ENCODE peak calls at places on chromosome 6, in ten cellular contexts. T, B, C, L, O, W, I, E, X and S are unnamed samples.

GRCh38 chr6:135383297-135383696 is 114.2 kb downstream of the AHI1 start:
- DNase-seq in L (no peak), E (no peak), X (no peak), B (no peak), O (no peak), W (no peak), T (no peak), C (no peak), I (no peak), S (no peak)

GRCh38 chr6:44667226-44667625 is 279.7 kb downstream of the CDC5L start:
- DNase-seq in E (no peak), L (peak), C (no peak), X (no peak), B (no peak), I (no peak), W (no peak), T (no peak), O (no peak), S (no peak)

GRCh38 chr6:42702200-42702599 is 20.2 kb downstream of the PRPH2 start:
- DNase-seq in L (no peak), E (no peak), O (no peak), I (no peak), X (no peak), W (no peak), T (no peak), B (no peak), C (no peak), S (no peak)

GRCh38 chr6:129490551-129491245 is 219.3 kb downstream of the ARHGAP18 start:
- DNase-seq in C (no peak), W (no peak), I (no peak), B (peak), X (no peak), O (peak), E (peak), L (peak), T (peak), S (no peak)

GRCh38 chr6:161407115-161407514 is 133.3 kb upstream of the AGPAT4 start:
- DNase-seq in X (no peak), E (no peak), B (no peak), T (no peak), O (no peak), W (no peak), L (no peak), I (no peak), C (no peak), S (no peak)

GRCh38 chr6:41100871-41101287 is 28.1 kb downstream of the NFYA start:
- DNase-seq in I (no peak), T (no peak), B (no peak), W (no peak), X (no peak), L (peak), E (no peak), O (no peak), C (no peak), S (peak)

GRCh38 chr6:113271437-113271836 is 585.7 kb upstream of the MARCKS start:
- DNase-seq in X (no peak), B (no peak), T (no peak), O (no peak), E (no peak), C (no peak), I (no peak), W (no peak), L (no peak), S (no peak)

GRCh38 chr6:77474286-77474956 is 11.1 kb upstream of the HTR1B start:
- DNase-seq in B (no peak), L (no peak), O (no peak), X (no peak), T (no peak), E (no peak), I (no peak), W (no peak), C (no peak), S (no peak)

GRCh38 chr6:28977351-28978136 is 27.6 kb downstream of the ZNF311 start:
- DNase-seq in I (no peak), O (no peak), W (no peak), E (no peak), X (no peak), B (no peak), L (peak), T (peak), C (no peak), S (peak)

GRCh38 chr6:156869986-156870398 is 92.8 kb downstream of the ARID1B start:
- DNase-seq in T (no peak), W (no peak), O (no peak), B (no peak), L (peak), E (no peak), I (no peak), X (no peak), C (no peak), S (no peak)

GRCh38 chr6:46201701-46202100 is 30.9 kb upstream of the ENPP5 start:
- DNase-seq in E (no peak), T (no peak), O (no peak), B (no peak), L (no peak), X (no peak), C (no peak), W (no peak), I (no peak), S (no peak)

GRCh38 chr6:12196326-12196936 is 93.7 kb upstream of the EDN1 start:
- DNase-seq in E (no peak), B (no peak), C (no peak), T (no peak), O (no peak), I (no peak), W (no peak), L (no peak), X (no peak), S (no peak)

GRCh38 chr6:51432481-51432880 is 613.8 kb downstream of the TFAP2B start:
- DNase-seq in W (no peak), B (no peak), I (no peak), L (no peak), T (no peak), O (no peak), X (no peak), E (no peak), C (no peak), S (no peak)

GRCh38 chr6:51429042-51429712 is 610.5 kb downstream of the TFAP2B start:
- DNase-seq in O (no peak), L (no peak), X (no peak), I (no peak), T (no peak), E (no peak), C (no peak), W (no peak), B (no peak), S (no peak)

DNA sequence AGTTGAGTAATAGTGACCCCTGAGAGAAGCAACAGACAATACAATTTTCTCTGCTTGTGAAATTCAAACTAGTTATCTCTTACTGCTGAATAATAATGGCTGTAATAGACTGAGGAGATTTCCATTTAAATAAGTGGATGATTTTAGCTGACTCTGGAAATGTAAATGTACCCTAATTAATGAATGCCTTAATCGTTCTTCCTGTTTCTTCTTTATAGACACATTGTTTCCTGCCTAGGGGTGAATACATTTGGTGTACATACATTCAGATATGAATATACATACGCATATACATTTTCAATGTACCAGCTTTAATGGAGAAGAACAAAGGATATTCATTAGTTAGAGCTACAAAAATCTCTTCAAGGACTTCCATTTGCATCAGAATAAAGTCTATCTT is 611.9 kb downstream of the TFAP2B start:
- DNase-seq in T (no peak), E (no peak), X (no peak), B (no peak), C (no peak), O (no peak), L (no peak), I (no peak), W (no peak), S (no peak)
- TF ChIP-seq POLR2AphosphoS5 in T (no peak), E (no peak), X (no peak), B (no peak), C (no peak), O (no peak), L (no peak), I (no peak), W (no peak), S (no peak)

GRCh38 chr6:14922306-14922705 is 323.6 kb upstream of the JARID2 start:
- DNase-seq in C (no peak), L (peak), E (no peak), B (no peak), O (no peak), W (no peak), X (no peak), I (no peak), T (peak), S (no peak)
- H3K27ac ChIP-seq in C (no peak), L (peak), E (no peak), B (no peak), O (peak), W (peak), X (peak), I (peak), T (peak), S (peak)

GRCh38 chr6:158910484-158911075 is 89.4 kb downstream of the RSPH3 start:
- DNase-seq in L (peak), B (no peak), W (no peak), T (no peak), O (no peak), X (peak), E (peak), C (peak), I (no peak), S (no peak)
- TF ChIP-seq POLR2AphosphoS5 in L (peak), B (no peak), W (no peak), T (no peak), O (no peak), X (peak), E (no peak), C (peak), I (no peak), S (no peak)

GRCh38 chr6:31887173-31887572 is 8.4 kb upstream of the SLC44A4 start:
- DNase-seq in O (no peak), C (no peak), W (no peak), T (no peak), X (no peak), E (no peak), L (no peak), B (no peak), I (no peak), S (no peak)

GRCh38 chr6:31886426-31887068 is 7.8 kb upstream of the SLC44A4 start:
- DNase-seq in W (no peak), T (no peak), X (no peak), L (no peak), B (no peak), C (no peak), I (no peak), E (no peak), O (no peak), S (no peak)

GRCh38 chr6:31888281-31889258 is 8.9 kb downstream of the EHMT2 start:
- DNase-seq in I (no peak), B (no peak), E (no peak), W (no peak), X (peak), C (no peak), O (peak), L (peak), T (peak), S (peak)

GRCh38 chr6:31887608-31888007 is 8.8 kb upstream of the SLC44A4 start:
- DNase-seq in C (no peak), T (no peak), O (no peak), I (no peak), E (no peak), B (no peak), X (no peak), W (no peak), L (no peak), S (no peak)

GRCh38 chr6:31889331-31889972 is 8.0 kb downstream of the EHMT2 start:
- DNase-seq in B (no peak), C (no peak), E (no peak), T (no peak), W (no peak), L (no peak), I (no peak), X (no peak), O (no peak), S (no peak)
- H3K27ac ChIP-seq in B (no peak), C (no peak), E (no peak), T (no peak), W (no peak), L (no peak), I (no peak), X (no peak), O (no peak), S (no peak)

GRCh38 chr6:128343666-128344065 is 176.7 kb downstream of the PTPRK start:
- DNase-seq in X (no peak), W (no peak), C (no peak), T (no peak), I (no peak), O (no peak), E (no peak), L (no peak), B (no peak), S (no peak)

GRCh38 chr6:128337619-128338018 is 182.8 kb downstream of the PTPRK start:
- DNase-seq in W (no peak), I (no peak), X (no peak), O (no peak), T (no peak), E (no peak), C (no peak), L (no peak), B (no peak), S (no peak)

GRCh38 chr6:128336436-128337095 is 183.8 kb downstream of the PTPRK start:
- DNase-seq in I (no peak), B (no peak), W (no peak), L (no peak), E (no peak), X (no peak), T (no peak), O (no peak), C (no peak), S (no peak)

GRCh38 chr6:128335963-128336362 is 184.4 kb downstream of the PTPRK start:
- DNase-seq in T (no peak), O (no peak), X (no peak), C (no peak), W (no peak), I (no peak), E (no peak), B (no peak), L (no peak), S (no peak)

GRCh38 chr6:128339635-128340436 is 180.6 kb downstream of the PTPRK start:
- DNase-seq in B (no peak), O (no peak), I (no peak), L (no peak), E (no peak), C (no peak), T (no peak), X (no peak), W (no peak), S (no peak)
- TF ChIP-seq POLR2AphosphoS5 in B (no peak), O (no peak), I (no peak), L (no peak), E (no peak), C (no peak), T (no peak), X (no peak), W (no peak), S (no peak)

GRCh38 chr6:6386010-6386409 is 65.5 kb upstream of the F13A1 start:
- DNase-seq in O (no peak), I (no peak), C (no peak), T (peak), W (no peak), L (peak), B (no peak), E (no peak), X (no peak), S (no peak)
- H3K27ac ChIP-seq in O (no peak), I (no peak), C (no peak), T (peak), W (no peak), L (no peak), B (no peak), E (no peak), X (peak), S (peak)